ENCODE peak calls at places on chromosomes 7 and 10, in nine cellular contexts. A is HEK293T; R is T-cell; G is RWPE2; D is stimulated activated CD4-positive, alpha-beta T cell treated with anti-CD3 and anti-CD28 coated beads, Interleukin-4, amount 100 ng/mL, for 1 hour; V is OCI-M1; C is astrocyte of the spinal cord; Q is NCI-H774; N is stimulated activated CD8-positive, alpha-beta memory T cell treated with anti-CD3 and anti-CD28 coated beads, Interleukin-2, amount 100 ng/mL, for 48 hours. W is an unnamed sample.

GRCh38 chr10:122354391-122354790 is 20.1 kb upstream of the PLEKHA1 start:
- DNase-seq in A (no peak), R (no peak), G (no peak), D (no peak), V (no peak), C (no peak), Q (no peak), N (no peak), W (no peak)

GRCh38 chr10:122040786-122041185 is 51.8 kb downstream of the TACC2 start:
- DNase-seq in A (no peak), R (no peak), G (no peak), D (no peak), V (no peak), C (no peak), Q (no peak), N (no peak), W (no peak)

GRCh38 chr10:128662520-128662919 is 536.3 kb upstream of the MKI67 start:
- DNase-seq in A (no peak), R (no peak), G (no peak), D (no peak), V (no peak), C (no peak), Q (no peak), N (no peak), W (no peak)

GRCh38 chr10:130301026-130301892 is 165.1 kb downstream of the GLRX3 start:
- DNase-seq in A (no peak), R (peak), G (peak), D (peak), V (peak), C (peak), Q (peak), N (peak), W (peak)

GRCh38 chr7:139767561-139767982 is 10.2 kb downstream of the HIPK2 start:
- DNase-seq in A (no peak), R (peak), G (no peak), D (no peak), V (no peak), C (no peak), Q (no peak), N (no peak), W (no peak)

GRCh38 chr10:71878327-71879034 is 27.4 kb upstream of the PSAP start:
- DNase-seq in A (no peak), R (peak), G (no peak), D (no peak), V (peak), C (no peak), Q (no peak), N (no peak), W (no peak)

GRCh38 chr10:101617102-101617823 is 29.1 kb downstream of the DPCD start:
- DNase-seq in A (no peak), R (no peak), G (no peak), D (no peak), V (peak), C (no peak), Q (no peak), N (no peak), W (no peak)

GRCh38 chr10:927131-927530 is 4.4 kb downstream of the LARP4B start:
- DNase-seq in A (no peak), R (no peak), G (no peak), D (no peak), V (no peak), C (no peak), Q (no peak), N (no peak), W (no peak)

GRCh38 chr10:103153765-103154197 is 39.3 kb downstream of the NT5C2 start:
- DNase-seq in A (no peak), R (no peak), G (no peak), D (no peak), V (no peak), C (peak), Q (no peak), N (no peak), W (no peak)

GRCh38 chr10:28710227-28710889 is 33.0 kb downstream of the BAMBI start:
- DNase-seq in A (no peak), R (no peak), G (no peak), D (no peak), V (no peak), C (no peak), Q (no peak), N (no peak), W (no peak)

GRCh38 chr7:2621948-2622640 is 9.7 kb upstream of the TTYH3 start:
- DNase-seq in A (no peak), R (no peak), G (no peak), D (no peak), V (no peak), C (no peak), Q (no peak), N (no peak), W (no peak)

GRCh38 chr7:142409471-142409870 is 151.6 kb upstream of the PRSS58 start:
- DNase-seq in A (no peak), R (no peak), G (no peak), D (no peak), V (no peak), C (no peak), Q (no peak), N (no peak), W (no peak)

GRCh38 chr10:19638173-19638872 is 177.9 kb upstream of the PLXDC2 start:
- DNase-seq in A (no peak), R (no peak), G (no peak), D (no peak), V (peak), C (peak), Q (no peak), N (no peak), W (no peak)

GRCh38 chr10:8752146-8752843 is 697.8 kb downstream of the GATA3 start:
- DNase-seq in A (no peak), R (no peak), G (no peak), D (no peak), V (no peak), C (no peak), Q (no peak), N (no peak), W (no peak)

GRCh38 chr10:101165736-101166135 is 34.6 kb downstream of the TLX1 start:
- DNase-seq in A (no peak), R (no peak), G (no peak), D (no peak), V (no peak), C (no peak), Q (no peak), N (no peak), W (no peak)

GRCh38 chr10:132183046-132183445 is 3.7 kb upstream of the DPYSL4 start:
- DNase-seq in A (no peak), R (no peak), G (no peak), D (no peak), V (no peak), C (no peak), Q (no peak), N (no peak), W (no peak)

GRCh38 chr7:128734777-128735342 is 4.3 kb upstream of the CALU start:
- DNase-seq in A (no peak), R (no peak), G (no peak), D (no peak), V (peak), C (no peak), Q (no peak), N (no peak), W (no peak)

GRCh38 chr7:150446288-150446938 is 4.0 kb upstream of the GIMAP8 start:
- DNase-seq in A (no peak), R (no peak), G (no peak), D (no peak), V (no peak), C (no peak), Q (no peak), N (no peak), W (no peak)